ENCODE peak calls at places on chromosomes 13 and 19, in eight cellular contexts. F is NB4, O is cardiac muscle cell, A is H1, M is AG10803, D is transverse colon, X is endothelial cell, I is Peyer's patch. Q is an unnamed sample.

GRCh38 chr19:18098891-18099622 is 1.5 kb downstream of the MAST3 start:
- DNase-seq in F (no peak), O (no peak), A (no peak), M (no peak), D (peak; percentile 60), X (no peak), I (no peak), Q (no peak)

GRCh38 chr19:33064117-33064777 is 441 bp downstream of the RHPN2 start:
- DNase-seq in F (peak; percentile 44), O (peak; percentile 53), A (peak; percentile 79), M (no peak), D (peak; percentile 64), X (peak; percentile 16), I (peak; percentile 79), Q (no peak)

GRCh38 chr13:32246468-32246867 is 68.7 kb downstream of the ZAR1L start:
- DNase-seq in F (peak; percentile 88), O (peak; percentile 72), A (peak; percentile 80), M (peak; percentile 59), D (peak; percentile 61), X (peak; percentile 77), I (no peak), Q (no peak)

GRCh38 chr19:17751103-17751911 is at the start of gene FCHO1:
- DNase-seq in F (peak; percentile 96), O (no peak), A (no peak), M (no peak), D (peak; percentile 80), X (no peak), I (peak; percentile 58), Q (no peak)

GRCh38 chr19:57240311-57241090 is at the start of gene ZNF805:
- DNase-seq in F (peak; percentile 90), O (peak; percentile 96), A (peak; percentile 97), M (peak; percentile 88), D (peak; percentile 97), X (peak; percentile 86), I (peak; percentile 96), Q (peak; percentile 98)

GRCh38 chr13:30874561-30874960 is 31.5 kb upstream of the MEDAG start:
- DNase-seq in F (no peak), O (no peak), A (no peak), M (no peak), D (no peak), X (no peak), I (no peak), Q (no peak)

GRCh38 chr13:19606152-19606551 is 27.3 kb upstream of the MPHOSPH8 start:
- DNase-seq in F (no peak), O (no peak), A (no peak), M (peak; percentile 6), D (no peak), X (no peak), I (no peak), Q (no peak)

GRCh38 chr19:4101496-4101770 is 22.5 kb downstream of the MAP2K2 start:
- DNase-seq in F (no peak), O (no peak), A (no peak), M (no peak), D (no peak), X (no peak), I (no peak), Q (no peak)

DNA sequence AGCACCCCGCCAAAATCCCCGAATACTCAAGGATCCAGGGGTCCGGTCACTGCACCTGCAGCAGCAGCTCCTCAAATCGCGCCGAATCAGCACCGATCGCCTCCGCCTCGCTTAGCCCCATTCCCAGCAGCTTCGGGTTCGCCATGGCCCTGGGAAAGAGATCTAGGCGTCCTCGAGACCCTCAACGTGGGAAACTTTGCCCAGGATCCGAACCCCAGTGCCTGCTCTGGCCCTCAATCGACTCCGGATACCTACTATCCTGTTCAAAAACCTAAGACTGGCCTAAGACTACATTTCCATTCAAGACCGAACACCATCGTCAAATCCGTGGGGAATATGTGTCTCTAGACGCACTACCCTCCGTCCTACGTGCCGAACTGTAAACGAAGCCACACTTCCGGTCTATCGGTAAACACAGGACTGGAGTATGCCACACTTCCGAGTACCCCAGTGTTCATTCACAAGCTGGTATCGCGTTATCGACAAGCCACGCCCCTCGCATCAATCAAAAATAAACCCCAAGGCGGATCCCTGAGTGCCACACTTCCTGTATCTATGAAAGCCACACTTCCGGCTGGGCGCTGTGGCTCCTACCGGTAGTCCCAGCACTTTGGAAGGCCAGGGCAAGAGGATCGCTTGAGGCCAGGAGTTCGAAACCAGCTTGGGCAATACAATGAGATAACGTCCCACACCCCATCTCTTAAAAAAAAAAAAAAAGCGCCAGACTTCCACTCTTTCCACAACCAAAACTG is at the start of gene PIH1D1:
- DNase-seq in F (peak; percentile 99), O (peak; percentile 98), A (peak; percentile 93), M (peak; percentile 99), D (peak; percentile 98), X (peak; percentile 84), I (peak; percentile 94), Q (no peak)
- TF ChIP-seq CTCF in F (no peak), O (peak; percentile 24), A (no peak), M (peak; percentile 40), D (no peak), X (no peak), I (no peak), Q (peak; percentile 41)

GRCh38 chr13:103795892-103796478 is 729.8 kb upstream of the SLC10A2 start:
- DNase-seq in F (no peak), O (no peak), A (no peak), M (no peak), D (no peak), X (no peak), I (no peak), Q (no peak)

GRCh38 chr13:103803349-103803748 is 737.1 kb upstream of the SLC10A2 start:
- DNase-seq in F (no peak), O (no peak), A (no peak), M (no peak), D (no peak), X (no peak), I (no peak), Q (no peak)

GRCh38 chr13:103794526-103794925 is 728.3 kb upstream of the SLC10A2 start:
- DNase-seq in F (no peak), O (no peak), A (no peak), M (no peak), D (no peak), X (no peak), I (no peak), Q (no peak)

GRCh38 chr13:103799028-103799427 is 732.8 kb upstream of the SLC10A2 start:
- DNase-seq in F (no peak), O (no peak), A (no peak), M (no peak), D (no peak), X (no peak), I (no peak), Q (no peak)
- TF ChIP-seq CTCF in F (no peak), O (no peak), A (no peak), M (no peak), D (no peak), X (no peak), I (no peak), Q (no peak)

DNA sequence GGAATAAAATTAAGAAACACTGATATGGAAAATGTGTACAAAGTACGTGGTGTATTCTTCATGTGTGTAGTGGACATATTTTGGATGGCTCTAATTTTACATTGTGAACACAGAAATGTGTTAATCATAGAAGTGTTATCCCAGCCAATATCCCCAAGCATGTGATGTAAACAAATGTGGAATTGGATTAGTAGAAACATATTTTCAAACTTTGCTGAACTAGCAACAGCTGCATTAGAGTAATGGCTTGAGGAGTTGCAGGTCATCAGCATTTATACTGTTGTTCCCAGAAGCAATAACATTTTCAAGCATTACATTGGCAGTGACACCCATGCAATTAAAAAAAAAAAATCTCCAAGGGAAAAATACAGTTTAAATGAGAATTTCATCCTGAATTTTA is 600.6 kb downstream of the SLITRK1 start:
- DNase-seq in F (no peak), O (no peak), A (no peak), M (peak; percentile 22), D (no peak), X (no peak), I (no peak), Q (no peak)
- TF ChIP-seq CTCF in F (no peak), O (no peak), A (no peak), M (no peak), D (no peak), X (no peak), I (no peak), Q (no peak)

GRCh38 chr13:66691149-66691548 is 539.0 kb downstream of the PCDH9 start:
- DNase-seq in F (no peak), O (no peak), A (no peak), M (no peak), D (no peak), X (no peak), I (no peak), Q (no peak)

GRCh38 chr13:66689628-66690027 is 540.5 kb downstream of the PCDH9 start:
- DNase-seq in F (no peak), O (no peak), A (no peak), M (no peak), D (no peak), X (no peak), I (no peak), Q (no peak)

GRCh38 chr13:66693656-66694055 is 536.5 kb downstream of the PCDH9 start:
- DNase-seq in F (no peak), O (no peak), A (no peak), M (no peak), D (no peak), X (no peak), I (no peak), Q (no peak)

GRCh38 chr13:66689037-66689619 is 541.0 kb downstream of the PCDH9 start:
- DNase-seq in F (no peak), O (peak; percentile 27), A (no peak), M (no peak), D (no peak), X (no peak), I (no peak), Q (no peak)
- TF ChIP-seq CTCF in F (no peak), O (peak; percentile 42), A (no peak), M (peak; percentile 26), D (no peak), X (no peak), I (no peak), Q (peak; percentile 68)